ENCODE peak calls at places on chromosomes 1 and 21, in five cellular contexts. P is body of pancreas, A is cardiac muscle cell, O is OCI-LY7, H is thoracic aorta. Y is an unnamed sample.

GRCh38 chr1:212608956-212609700 is 567 bp downstream of the ATF3 start:
- DNase-seq in P (peak; percentile 66), A (peak; percentile 55), O (peak; percentile 50), H (no peak), Y (no peak)

GRCh38 chr21:17854771-17855170 is 35.6 kb upstream of the C21orf91 start:
- DNase-seq in P (no peak), A (no peak), O (no peak), H (no peak), Y (no peak)

GRCh38 chr21:45556645-45557601 is 14.7 kb upstream of the SLC19A1 start:
- DNase-seq in P (no peak), A (no peak), O (no peak), H (no peak), Y (no peak)

GRCh38 chr1:15413563-15414449 is 4.1 kb downstream of the EFHD2 start:
- DNase-seq in P (no peak), A (no peak), O (no peak), H (no peak), Y (no peak)

GRCh38 chr1:222095606-222096475 is 354.0 kb upstream of the DUSP10 start:
- DNase-seq in P (peak; percentile 50), A (peak; percentile 32), O (peak; percentile 51), H (no peak), Y (peak; percentile 37)

GRCh38 chr21:46097826-46098286 is at the start of gene COL6A2:
- DNase-seq in P (peak; percentile 51), A (peak; percentile 77), O (no peak), H (peak; percentile 15), Y (no peak)

GRCh38 chr1:180911640-180912161 is 996 bp upstream of the KIAA1614 start:
- DNase-seq in P (no peak), A (peak; percentile 51), O (no peak), H (no peak), Y (no peak)

GRCh38 chr21:42258885-42259407 is 40.0 kb downstream of the ABCG1 start:
- DNase-seq in P (peak; percentile 37), A (no peak), O (no peak), H (no peak), Y (no peak)

GRCh38 chr1:225817611-225818061 is 7.7 kb downstream of the EPHX1 start:
- DNase-seq in P (peak; percentile 95), A (peak; percentile 92), O (no peak), H (peak; percentile 87), Y (no peak)

GRCh38 chr1:228650946-228651345 is 84.3 kb upstream of the RHOU start:
- DNase-seq in P (no peak), A (no peak), O (no peak), H (no peak), Y (no peak)

GRCh38 chr1:228646717-228647522 is 88.4 kb upstream of the RHOU start:
- DNase-seq in P (no peak), A (peak; percentile 62), O (peak; percentile 54), H (no peak), Y (peak; percentile 25)

GRCh38 chr1:228647523-228648444 is 87.5 kb upstream of the RHOU start:
- DNase-seq in P (peak; percentile 61), A (peak; percentile 71), O (peak; percentile 17), H (no peak), Y (peak; percentile 20)

GRCh38 chr1:228650141-228650540 is 85.1 kb upstream of the RHOU start:
- DNase-seq in P (no peak), A (no peak), O (no peak), H (no peak), Y (peak; percentile 31)

GRCh38 chr1:228648647-228649383 is 86.5 kb upstream of the RHOU start:
- DNase-seq in P (no peak), A (no peak), O (no peak), H (no peak), Y (no peak)
- H3K4me3 ChIP-seq in P (no peak overlapping the region), A (peak overlapping the region; percentile 31), O (no peak overlapping the region), H (peak overlapping the region; percentile 76), Y (no peak overlapping the region)

DNA sequence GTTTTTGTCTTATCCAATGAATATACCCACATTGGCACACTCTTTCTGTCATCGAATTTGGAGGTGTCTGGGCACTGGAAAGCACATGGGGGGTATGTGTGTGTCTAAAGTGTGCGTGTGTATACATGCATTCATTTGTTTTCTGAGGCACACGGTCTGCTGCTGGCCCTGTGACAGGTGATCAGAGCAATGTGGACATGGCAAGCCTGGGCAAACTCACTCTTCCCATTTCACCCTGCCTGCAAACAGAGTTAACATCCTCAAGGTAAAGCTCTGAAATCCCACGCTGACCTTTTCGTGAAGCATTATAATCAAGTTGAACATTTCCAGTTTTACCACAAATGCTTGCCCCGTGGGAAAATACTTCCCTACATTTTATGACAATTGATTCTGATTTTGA is 160.7 kb downstream of the PBX1 start:
- DNase-seq in P (peak; percentile 45), A (no peak), O (no peak), H (no peak), Y (no peak)
- H3K27ac ChIP-seq in P (peak overlapping the region; percentile 72), A (peak overlapping the region; percentile 39), O (no peak overlapping the region), H (no peak overlapping the region), Y (no peak overlapping the region)

GRCh38 chr1:229888561-229889001 is 178.5 kb upstream of the GALNT2 start:
- DNase-seq in P (peak; percentile 48), A (no peak), O (no peak), H (no peak), Y (no peak)
- H3K4me1 ChIP-seq in P (peaks cover 79% of the 10 kb centered on the region), A (no peaks in the 10 kb centered on the region), O (no peaks in the 10 kb centered on the region), H (peaks cover 30% of the 10 kb centered on the region), Y (no peaks in the 10 kb centered on the region)

DNA sequence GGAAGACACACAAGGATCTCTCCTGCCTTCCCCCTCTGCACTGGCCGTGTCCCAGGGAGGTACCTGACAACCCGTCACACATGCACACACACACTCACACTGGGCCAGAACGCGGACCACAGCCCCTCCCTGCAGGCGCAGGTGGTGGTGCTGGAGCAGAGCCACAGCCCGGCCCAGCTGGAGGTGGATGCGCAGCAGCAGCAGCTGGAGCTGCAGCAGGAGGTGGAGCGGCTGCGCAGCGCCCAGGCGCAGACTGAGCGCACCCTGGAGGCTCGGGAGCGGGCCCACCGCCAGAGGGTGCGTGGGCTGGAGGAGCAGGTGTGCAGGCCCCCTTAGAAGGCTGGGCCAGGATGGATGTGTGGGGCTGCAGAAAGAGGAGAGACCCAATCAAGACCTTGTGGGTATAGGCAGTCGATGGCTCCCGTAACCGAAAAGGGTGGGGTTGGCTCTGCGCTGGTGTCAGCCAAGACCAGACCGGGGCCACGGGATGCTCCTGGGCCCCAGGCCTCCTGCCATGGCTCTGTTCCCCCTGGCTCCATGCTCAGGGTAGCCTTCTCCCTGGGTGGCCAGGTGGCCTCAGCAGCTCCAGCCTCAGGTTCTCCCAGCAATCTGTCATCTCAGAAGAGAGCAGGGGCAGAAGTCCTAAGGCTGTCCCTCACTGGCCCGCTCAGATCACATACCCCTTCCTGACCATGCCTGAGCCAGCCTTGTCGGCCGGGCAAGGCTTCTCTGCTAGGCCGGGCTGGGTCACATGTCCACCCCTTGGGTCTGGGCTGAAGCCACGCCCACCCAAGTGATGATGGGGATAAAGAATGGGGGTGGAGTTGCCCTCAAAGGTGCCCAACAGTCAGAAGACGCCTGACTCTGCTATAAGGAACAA is 8.8 kb downstream of the MFAP2 start:
- DNase-seq in P (no peak), A (no peak), O (no peak), H (no peak), Y (no peak)
- H3K4me3 ChIP-seq in P (no peak overlapping the region), A (no peak overlapping the region), O (no peak overlapping the region), H (no peak overlapping the region), Y (no peak overlapping the region)

DNA sequence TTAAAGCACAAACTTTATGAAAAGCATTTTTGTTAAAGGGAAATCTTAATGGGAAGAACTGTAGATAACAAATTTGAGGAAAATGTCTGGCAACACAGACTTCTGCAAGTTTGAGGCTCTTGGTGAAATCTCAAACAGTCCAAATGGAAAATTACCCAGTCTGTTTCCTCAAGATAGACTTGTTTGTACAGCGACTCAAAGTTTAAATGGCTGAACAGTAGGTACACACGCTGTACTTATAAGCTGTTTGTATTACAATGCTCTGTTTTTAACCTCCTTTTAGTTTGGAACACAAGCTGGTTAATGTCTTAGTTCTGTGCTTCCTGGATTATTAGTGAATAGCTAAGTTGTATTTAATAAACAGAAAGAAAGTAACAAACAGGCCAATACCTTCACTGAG is 217.1 kb downstream of the NFIA start:
- DNase-seq in P (no peak), A (peak; percentile 51), O (no peak), H (no peak), Y (no peak)
- H3K27ac ChIP-seq in P (peak overlapping the region; percentile 80), A (no peak overlapping the region), O (no peak overlapping the region), H (peak overlapping the region; percentile 73), Y (no peak overlapping the region)